ENCODE peak calls at places on chromosome 1, in four cellular contexts. N is GM13976, S is ascending aorta, Z is H9. X is an unnamed sample.

GRCh38 chr1:214280386-214281029 is 451 bp upstream of the SMYD2 start:
- DNase-seq in N (peak; percentile 28), Z (peak; percentile 63), S (no peak), X (no peak)

GRCh38 chr1:152996633-152997385 is 4.7 kb upstream of the SPRR3 start:
- DNase-seq in S (no peak), N (no peak), Z (no peak), X (no peak)

GRCh38 chr1:162847839-162848453 is 13.0 kb downstream of the CCDC190 start:
- DNase-seq in S (peak; percentile 88), Z (peak; percentile 66), N (peak; percentile 70), X (peak; percentile 94)

GRCh38 chr1:55007626-55008025 is 8.9 kb downstream of the BSND start:
- DNase-seq in Z (no peak), S (no peak), N (no peak), X (no peak)

GRCh38 chr1:231519166-231519565 is 9.3 kb upstream of the TSNAX start:
- DNase-seq in Z (no peak), N (no peak), S (no peak), X (no peak)

GRCh38 chr1:47710075-47711071 is 272.5 kb downstream of the FOXD2 start:
- DNase-seq in N (peak; percentile 94), Z (peak; percentile 82), S (peak; percentile 88), X (peak; percentile 79)

GRCh38 chr1:15799004-15799867 is 8.2 kb downstream of the UQCRHL start:
- DNase-seq in S (peak; percentile 95), N (peak; percentile 49), Z (peak; percentile 66), X (peak; percentile 58)

GRCh38 chr1:183241446-183241845 is 55.4 kb downstream of the LAMC2 start:
- DNase-seq in Z (no peak), N (no peak), S (no peak), X (no peak)

GRCh38 chr1:181423301-181423918 is 59.9 kb upstream of the CACNA1E start:
- DNase-seq in S (no peak), N (peak; percentile 57), Z (peak; percentile 72), X (no peak)

GRCh38 chr1:171420810-171421209 is 64.5 kb upstream of the PRRC2C start:
- DNase-seq in S (no peak), N (no peak), Z (no peak), X (no peak)

GRCh38 chr1:192860478-192861185 is 51.8 kb downstream of the RGS2 start:
- DNase-seq in Z (no peak), S (no peak), N (no peak), X (no peak)

DNA sequence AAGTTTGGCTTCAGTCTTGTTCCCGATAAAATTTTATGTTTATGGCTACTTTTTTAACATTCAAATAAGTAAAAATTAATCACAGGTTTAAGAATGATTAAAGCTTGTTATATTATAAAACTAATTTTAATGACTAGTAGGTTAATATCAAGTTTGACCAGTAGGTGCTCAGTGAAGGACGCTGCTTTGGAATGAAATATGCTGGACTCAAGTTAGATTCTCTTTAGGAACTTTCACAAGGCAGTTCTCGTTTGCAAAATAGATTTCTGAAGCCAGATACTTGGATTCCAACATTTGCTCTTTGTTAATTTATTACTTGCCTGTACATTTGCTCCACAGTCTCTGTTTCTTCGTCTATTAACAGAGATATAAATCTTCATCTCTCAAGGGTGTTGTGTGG is 432.9 kb upstream of the CHRM3 start:
- DNase-seq in N (no peak), Z (no peak), S (no peak), X (no peak)
- TF ChIP-seq CTCF in N (no peak), Z (peak; percentile 44), S (no peak), X (no peak)

GRCh38 chr1:174742805-174743653 is 256.7 kb upstream of the CACYBP start:
- DNase-seq in Z (no peak), S (no peak), N (no peak), X (no peak)

GRCh38 chr1:174746024-174746808 is 253.5 kb upstream of the CACYBP start:
- DNase-seq in Z (no peak), N (no peak), S (no peak), X (no peak)

GRCh38 chr1:174744886-174745285 is 254.9 kb upstream of the CACYBP start:
- DNase-seq in Z (no peak), N (no peak), S (no peak), X (no peak)

GRCh38 chr1:174740248-174740990 is 259.3 kb upstream of the CACYBP start:
- DNase-seq in S (no peak), Z (no peak), N (no peak), X (no peak)

GRCh38 chr1:174743654-174744561 is 255.8 kb upstream of the CACYBP start:
- DNase-seq in S (no peak), Z (no peak), N (peak; percentile 33), X (no peak)
- TF ChIP-seq CTCF in S (peak; percentile 58), Z (peak; percentile 78), N (peak; percentile 51), X (no peak)

GRCh38 chr1:43379476-43379875 is 10.1 kb downstream of the MED8 start:
- DNase-seq in S (no peak), Z (no peak), N (no peak), X (no peak)

GRCh38 chr1:43382027-43382771 is 7.4 kb downstream of the MED8 start:
- DNase-seq in N (no peak), Z (no peak), S (no peak), X (no peak)

GRCh38 chr1:43386676-43387075 is 2.9 kb downstream of the MED8 start:
- DNase-seq in Z (no peak), S (no peak), N (no peak), X (no peak)

GRCh38 chr1:43381609-43382008 is 8.0 kb downstream of the MED8 start:
- DNase-seq in Z (no peak), N (no peak), S (no peak), X (no peak)

GRCh38 chr1:43383449-43383848 is 6.2 kb downstream of the MED8 start:
- DNase-seq in N (no peak), S (no peak), Z (no peak), X (no peak)
- TF ChIP-seq CTCF in N (no peak), S (peak; percentile 6), Z (peak; percentile 10), X (no peak)

GRCh38 chr1:114093624-114094302 is 59.9 kb downstream of the SYT6 start:
- DNase-seq in Z (no peak), N (no peak), S (no peak), X (no peak)
- TF ChIP-seq CTCF in Z (peak; percentile 42), N (no peak), S (no peak), X (no peak)